ENCODE peak calls at places on chromosomes 4 and X, in ten cellular contexts. P, U, H, I, C, O, R, J, S and K are unnamed samples.

GRCh38 chr4:122005064-122005755 is 53.4 kb upstream of the TRPC3 start:
- DNase-seq in P (no peak), U (no peak), H (no peak), I (no peak), C (no peak), O (no peak), R (no peak), J (peak; percentile 67), S (no peak), K (no peak)

GRCh38 chrX:104141087-104141760 is 15.6 kb downstream of the SLC25A53 start:
- DNase-seq in P (no peak), U (no peak), H (no peak), I (no peak), C (no peak), O (no peak), R (no peak), J (no peak), S (no peak), K (no peak)

GRCh38 chrX:105876658-105877057 is 54.3 kb downstream of the NRK start:
- DNase-seq in P (no peak), U (no peak), H (peak; percentile 2), I (no peak), C (no peak), O (no peak), R (no peak), J (no peak), S (no peak), K (no peak)

GRCh38 chrX:20437678-20438077 is 171.0 kb upstream of the RPS6KA3 start:
- DNase-seq in P (no peak), U (no peak), H (no peak), I (no peak), C (no peak), O (no peak), R (no peak), J (no peak), S (no peak), K (no peak)

GRCh38 chr4:56051710-56052075 is 102.9 kb downstream of the CEP135 start:
- DNase-seq in P (no peak), U (no peak), H (no peak), I (no peak), C (no peak), O (no peak), R (no peak), J (no peak), S (no peak), K (no peak)

GRCh38 chr4:78901882-78902281 is 37.4 kb downstream of the PAQR3 start:
- DNase-seq in P (no peak), U (no peak), H (no peak), I (no peak), C (no peak), O (no peak), R (no peak), J (no peak), S (no peak), K (no peak)

GRCh38 chrX:111095974-111096870 is at the start of gene PAK3:
- DNase-seq in P (peak; percentile 51), U (peak; percentile 37), H (peak; percentile 26), I (peak; percentile 65), C (no peak), O (peak; percentile 25), R (peak; percentile 67), J (peak; percentile 50), S (no peak), K (peak; percentile 83)

GRCh38 chr4:84915396-84915780 is 51.1 kb downstream of the WDFY3 start:
- DNase-seq in P (no peak), U (no peak), H (no peak), I (no peak), C (no peak), O (no peak), R (no peak), J (no peak), S (peak; percentile 17), K (no peak)

GRCh38 chr4:52822583-52823477 is 39.3 kb upstream of the RASL11B start:
- DNase-seq in P (no peak), U (no peak), H (no peak), I (no peak), C (no peak), O (no peak), R (no peak), J (peak; percentile 70), S (peak; percentile 81), K (no peak)